ENCODE peak calls at places on chromosomes 6 and 20, in ten cellular contexts. S, P, A, E, V, H, Z, Y, W and O are unnamed samples. For H3K9me3, the result is how much of the 10 kb centered on the place peaks cover.

GRCh38 chr6:232896-233640 is 59.2 kb upstream of the DUSP22 start:
- DNase-seq in Z (no peak), Y (peak), S (no peak), A (no peak), V (no peak), H (no peak), W (no peak), E (no peak), P (peak), O (no peak)

GRCh38 chr6:41593451-41594238 is 44.6 kb upstream of the MDFI start:
- DNase-seq in P (no peak), V (no peak), E (no peak), Y (no peak), H (no peak), Z (no peak), W (no peak), S (no peak), A (no peak), O (no peak)

GRCh38 chr6:92122746-92123145 is 1296.6 kb downstream of the EPHA7 start:
- DNase-seq in E (no peak), A (no peak), P (no peak), V (no peak), S (no peak), Z (peak), H (no peak), W (no peak), Y (no peak), O (no peak)

GRCh38 chr6:82178084-82178758 is 69.3 kb downstream of the IBTK start:
- DNase-seq in H (no peak), Z (no peak), Y (no peak), W (no peak), P (no peak), V (no peak), S (no peak), A (no peak), E (no peak), O (no peak)

GRCh38 chr6:130928993-130929678 is 101.9 kb downstream of the SMLR1 start:
- DNase-seq in H (no peak), P (no peak), V (no peak), E (no peak), Y (no peak), A (no peak), S (no peak), Z (no peak), W (no peak), O (no peak)

GRCh38 chr6:169234634-169235033 is 19.0 kb downstream of the THBS2 start:
- DNase-seq in Y (no peak), V (no peak), A (peak), H (no peak), P (peak), W (no peak), S (peak), Z (no peak), E (no peak), O (no peak)

GRCh38 chr6:46583711-46584110 is 68.9 kb downstream of the CYP39A1 start:
- DNase-seq in Y (no peak), H (no peak), W (no peak), A (no peak), P (no peak), Z (no peak), S (no peak), E (no peak), V (no peak), O (no peak)

GRCh38 chr6:2053691-2054090 is 191.7 kb downstream of the GMDS start:
- DNase-seq in A (no peak), P (no peak), H (no peak), S (no peak), Z (no peak), W (no peak), E (no peak), Y (no peak), V (no peak), O (no peak)

GRCh38 chr20:10023911-10024310 is 10.9 kb upstream of the ANKEF1 start:
- DNase-seq in P (no peak), S (no peak), A (no peak), H (no peak), Z (no peak), Y (no peak), E (no peak), V (no peak), W (no peak), O (no peak)

GRCh38 chr6:109867009-109867969 is 110.8 kb upstream of the GPR6 start:
- DNase-seq in V (no peak), E (no peak), Y (peak), W (no peak), Z (peak), H (peak), P (peak), A (peak), S (no peak), O (no peak)
- H3K9me3 ChIP-seq in V (under half), E (under half), Y (under half), W (under half), Z (under half), H (under half), P (under half), A (under half), S (under half), O (under half)

DNA sequence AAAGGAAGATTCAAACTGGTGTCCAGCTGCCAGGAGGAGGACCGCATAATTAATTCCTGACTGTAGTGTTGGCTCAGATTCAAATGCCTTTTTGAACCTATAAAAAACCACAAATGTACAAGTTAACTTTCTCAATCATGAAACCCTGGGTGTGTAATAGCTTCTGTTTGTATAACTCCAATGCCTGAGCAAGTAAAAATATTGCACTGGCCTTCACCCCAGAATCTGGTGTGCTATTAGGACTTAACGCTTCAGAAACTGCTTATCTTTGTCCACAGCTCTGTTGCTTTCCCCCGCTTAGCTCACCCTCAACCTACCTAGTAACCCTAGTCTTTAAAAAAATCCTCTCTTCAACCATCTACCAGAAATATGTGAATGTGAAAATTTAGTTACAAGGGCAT is 119.1 kb upstream of the MAP7 start:
- DNase-seq in S (no peak), W (peak), V (no peak), Y (no peak), H (no peak), Z (no peak), A (no peak), E (no peak), P (no peak), O (no peak)
- H3K9me3 ChIP-seq in S (under half), W (under half), V (under half), Y (under half), H (under half), Z (under half), A (under half), E (under half), P (under half), O (under half)

GRCh38 chr20:29873946-29874345 is 1383.5 kb upstream of the DEFB115 start:
- DNase-seq in P (peak), E (peak), W (no peak), H (peak), S (peak), Z (peak), A (peak), Y (no peak), V (no peak), O (no peak)
- H3K9me3 ChIP-seq in P (under half), E (under half), W (under half), H (under half), S (under half), Z (under half), A (under half), Y (under half), V (under half), O (under half)

GRCh38 chr6:28775405-28776129 is 148.2 kb downstream of the TRIM27 start:
- DNase-seq in Z (no peak), H (no peak), V (no peak), Y (no peak), W (no peak), P (no peak), S (no peak), E (no peak), A (no peak), O (no peak)
- H3K9me3 ChIP-seq in Z (under half), H (under half), V (under half), Y (under half), W (under half), P (under half), S (under half), E (under half), A (under half), O (under half)

DNA sequence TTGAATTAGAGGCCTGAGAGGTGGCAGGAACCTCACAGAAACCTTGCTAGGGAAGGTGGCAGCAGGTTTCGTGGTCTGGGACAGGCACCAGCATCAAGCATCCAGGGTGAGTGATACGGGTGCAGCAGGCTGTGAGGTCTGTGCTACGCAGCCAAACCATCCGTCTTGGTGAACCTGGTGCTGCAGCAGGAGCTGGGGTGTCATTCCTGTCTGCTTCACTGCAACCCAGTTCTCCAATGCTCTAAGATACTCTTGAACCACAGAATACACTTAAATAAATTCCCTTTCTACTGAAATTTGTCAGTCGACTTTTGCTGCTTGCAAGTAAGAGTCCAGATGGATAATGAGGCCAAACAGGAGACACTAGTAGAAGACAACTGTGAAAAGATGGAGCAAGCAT is 9.7 kb upstream of the CBLN4 start:
- DNase-seq in P (no peak), H (no peak), Z (no peak), S (no peak), E (no peak), Y (no peak), A (no peak), V (no peak), W (no peak), O (no peak)
- H3K9me3 ChIP-seq in P (under half), H (under half), Z (under half), S (under half), E (under half), Y (under half), A (under half), V (under half), W (under half), O (under half)

GRCh38 chr6:3085074-3085473 is 16.8 kb downstream of the RIPK1 start:
- DNase-seq in W (no peak), H (no peak), P (no peak), V (no peak), Y (no peak), A (no peak), E (no peak), Z (no peak), S (no peak), O (no peak)

GRCh38 chr6:3086282-3086946 is 18.1 kb downstream of the RIPK1 start:
- DNase-seq in S (no peak), W (no peak), E (no peak), Z (no peak), Y (no peak), H (no peak), V (no peak), A (no peak), P (no peak), O (no peak)

GRCh38 chr6:3077430-3077829 is 9.1 kb downstream of the RIPK1 start:
- DNase-seq in E (no peak), Y (no peak), Z (no peak), W (no peak), A (no peak), P (no peak), H (no peak), V (no peak), S (no peak), O (no peak)

GRCh38 chr6:3079700-3080099 is 11.4 kb downstream of the RIPK1 start:
- DNase-seq in Y (no peak), S (no peak), Z (no peak), H (no peak), P (no peak), V (no peak), W (no peak), E (no peak), A (no peak), O (no peak)

GRCh38 chr6:3081965-3082364 is 13.7 kb downstream of the RIPK1 start:
- DNase-seq in V (no peak), E (no peak), Y (no peak), H (peak), W (no peak), A (no peak), Z (no peak), S (no peak), P (no peak), O (no peak)
- H3K9me3 ChIP-seq in V (under half), E (under half), Y (under half), H (under half), W (under half), A (under half), Z (under half), S (under half), P (under half), O (under half)

DNA sequence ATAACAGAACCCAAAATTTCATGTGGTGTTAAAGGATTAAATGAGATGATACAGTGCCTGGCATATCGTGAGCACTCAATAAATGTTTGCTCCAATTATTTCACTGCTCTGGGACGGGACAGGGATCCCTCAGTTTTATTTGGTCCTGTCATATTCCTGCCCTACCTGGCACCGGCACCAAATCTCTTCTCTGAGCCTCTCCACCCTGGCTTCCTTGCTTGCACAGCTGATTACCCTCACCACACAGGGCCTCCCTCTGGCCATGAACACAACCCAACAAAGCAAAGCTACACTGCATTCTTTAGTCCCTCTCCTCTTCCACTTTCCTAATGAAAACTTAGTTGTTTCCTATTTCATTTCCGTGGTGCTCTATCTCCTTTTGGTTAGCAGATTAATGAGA is 16.4 kb downstream of the CHD6 start:
- DNase-seq in H (no peak), E (no peak), W (no peak), Z (no peak), Y (no peak), V (no peak), S (no peak), A (no peak), P (no peak), O (no peak)
- H3K9me3 ChIP-seq in H (under half), E (under half), W (under half), Z (under half), Y (under half), V (under half), S (under half), A (under half), P (under half), O (under half)

DNA sequence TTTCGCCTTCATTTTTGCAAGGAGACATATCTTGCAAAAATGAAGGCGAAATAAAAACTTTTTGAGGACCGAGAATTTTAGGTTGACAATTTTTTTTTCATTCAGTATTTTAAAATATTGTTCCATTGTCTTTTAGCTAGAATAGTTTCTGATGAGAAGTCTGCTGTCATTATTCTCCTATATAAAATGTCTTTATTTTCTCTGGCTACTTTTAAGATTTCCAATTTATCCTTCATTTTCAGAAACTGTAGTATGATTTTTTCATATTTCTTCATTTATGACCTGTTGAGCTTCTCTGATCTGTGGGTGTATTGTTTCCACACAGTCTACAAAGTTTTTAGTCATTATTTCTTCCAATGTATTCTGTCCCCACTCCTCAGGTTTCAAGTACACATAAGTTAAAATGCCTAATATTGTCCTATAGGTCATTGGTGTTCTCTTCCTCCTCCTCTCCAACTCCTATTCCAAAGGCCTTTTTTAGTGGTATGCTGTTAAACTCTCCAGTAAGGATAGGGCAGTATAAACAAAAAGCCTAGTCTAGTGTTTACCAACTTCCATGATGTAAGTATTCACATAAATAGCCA is 15.7 kb downstream of the AHI1 start:
- DNase-seq in A (no peak), W (no peak), E (no peak), P (no peak), H (no peak), Y (no peak), Z (no peak), V (no peak), S (no peak), O (no peak)
- H3K9me3 ChIP-seq in A (under half), W (under half), E (under half), P (under half), H (half or more), Y (under half), Z (under half), V (under half), S (under half), O (under half)